ENCODE peak calls at places on chromosomes 2 and 18, in six cellular contexts. H, A, T, D, L and N are unnamed samples.

GRCh38 chr2:110679337-110679707 is 1.5 kb upstream of the BUB1 start:
- DNase-seq in H (no peak), A (no peak), T (no peak), D (no peak), L (no peak), N (no peak)

GRCh38 chr18:22198163-22198562 is 28.8 kb downstream of the GATA6 start:
- DNase-seq in H (no peak), A (no peak), T (no peak), D (no peak), L (no peak), N (no peak)

GRCh38 chr18:30522288-30522929 is 520.1 kb downstream of the DSC3 start:
- DNase-seq in H (no peak), A (no peak), T (peak; percentile 64), D (no peak), L (no peak), N (no peak)

GRCh38 chr2:101704046-101704466 is 6.5 kb downstream of the MAP4K4 start:
- DNase-seq in H (no peak), A (no peak), T (no peak), D (no peak), L (no peak), N (peak; percentile 82)

GRCh38 chr18:37985126-37985525 is 419.5 kb upstream of the CELF4 start:
- DNase-seq in H (no peak), A (no peak), T (peak; percentile 70), D (no peak), L (no peak), N (no peak)

GRCh38 chr2:120323214-120323613 is 22.7 kb upstream of the INHBB start:
- DNase-seq in H (no peak), A (no peak), T (no peak), D (no peak), L (no peak), N (peak; percentile 78)

GRCh38 chr2:28088970-28089369 is 198.4 kb downstream of the BABAM2 start:
- DNase-seq in H (no peak), A (no peak), T (no peak), D (no peak), L (no peak), N (no peak)

GRCh38 chr2:163471947-163472346 is 263.9 kb downstream of the FIGN start:
- DNase-seq in H (no peak), A (peak; percentile 3), T (peak; percentile 29), D (no peak), L (no peak), N (no peak)

GRCh38 chr2:123128951-123129350 is 896.1 kb upstream of the CNTNAP5 start:
- DNase-seq in H (no peak), A (no peak), T (no peak), D (no peak), L (no peak), N (no peak)

GRCh38 chr18:59566507-59566906 is 130.7 kb downstream of the CCBE1 start:
- DNase-seq in H (no peak), A (no peak), T (no peak), D (no peak), L (no peak), N (no peak)

GRCh38 chr2:11182951-11183350 is 27.7 kb downstream of the SLC66A3 start:
- DNase-seq in H (no peak), A (no peak), T (no peak), D (no peak), L (no peak), N (no peak)

GRCh38 chr2:108591163-108591562 is 56.9 kb downstream of the LIMS1 start:
- DNase-seq in H (no peak), A (no peak), T (no peak), D (no peak), L (no peak), N (no peak)

GRCh38 chr2:149205143-149205542 is 125.2 kb upstream of the LYPD6 start:
- DNase-seq in H (no peak), A (peak; percentile 5), T (no peak), D (no peak), L (no peak), N (no peak)

GRCh38 chr2:203826704-203827103 is 40.9 kb upstream of the CTLA4 start:
- DNase-seq in H (no peak), A (no peak), T (no peak), D (no peak), L (no peak), N (no peak)

GRCh38 chr18:41643427-41643826 is 311.6 kb upstream of the PIK3C3 start:
- DNase-seq in H (no peak), A (no peak), T (no peak), D (no peak), L (no peak), N (no peak)

GRCh38 chr2:204321910-204322765 is 223.1 kb upstream of the PARD3B start:
- DNase-seq in H (no peak), A (no peak), T (no peak), D (no peak), L (no peak), N (no peak)

GRCh38 chr2:215320679-215321078 is 8.8 kb downstream of the ATIC start:
- DNase-seq in H (no peak), A (no peak), T (no peak), D (no peak), L (no peak), N (no peak)

GRCh38 chr2:37647941-37648315 is 23.5 kb downstream of the CDC42EP3 start:
- DNase-seq in H (no peak), A (no peak), T (no peak), D (no peak), L (no peak), N (no peak)

GRCh38 chr2:5123597-5124196 is 568.5 kb upstream of the SOX11 start:
- DNase-seq in H (no peak), A (no peak), T (no peak), D (no peak), L (no peak), N (no peak)

GRCh38 chr2:64731746-64732145 is 78.0 kb upstream of the SERTAD2 start:
- DNase-seq in H (no peak), A (no peak), T (no peak), D (no peak), L (no peak), N (no peak)

GRCh38 chr2:125037135-125037653 is 1012.1 kb downstream of the CNTNAP5 start:
- DNase-seq in H (no peak), A (no peak), T (no peak), D (no peak), L (no peak), N (no peak)

GRCh38 chr2:157441072-157441454 is 2.8 kb downstream of the CYTIP start:
- DNase-seq in H (no peak), A (no peak), T (no peak), D (peak; percentile 32), L (no peak), N (no peak)

GRCh38 chr2:48482313-48482712 is 47.6 kb upstream of the STON1 start:
- DNase-seq in H (no peak), A (no peak), T (no peak), D (no peak), L (no peak), N (no peak)

GRCh38 chr2:6728156-6728555 is 137.6 kb downstream of the CMPK2 start:
- DNase-seq in H (no peak), A (no peak), T (no peak), D (no peak), L (no peak), N (no peak)

GRCh38 chr2:12824771-12825363 is 108.1 kb downstream of the TRIB2 start:
- DNase-seq in H (no peak), A (no peak), T (no peak), D (peak; percentile 15), L (no peak), N (peak; percentile 89)

GRCh38 chr2:241547781-241548450 is 10.6 kb upstream of the BOK start:
- DNase-seq in H (peak; percentile 61), A (no peak), T (no peak), D (no peak), L (no peak), N (no peak)

GRCh38 chr2:98394595-98395153 is 48.4 kb downstream of the CNGA3 start:
- DNase-seq in H (no peak), A (no peak), T (peak; percentile 36), D (no peak), L (no peak), N (no peak)
- TF ChIP-seq POLR2AphosphoS5 in H (no peak), A (no peak), T (no peak), D (no peak), L (no peak), N (no peak)

GRCh38 chr2:191014653-191015020 is 666 bp upstream of the STAT1 start:
- DNase-seq in H (no peak), A (no peak), T (no peak), D (no peak), L (no peak), N (no peak)
- TF ChIP-seq POLR2AphosphoS5 in H (no peak), A (no peak), T (no peak), D (no peak), L (no peak), N (no peak)

GRCh38 chr2:147398301-147398700 is 446.5 kb upstream of the ACVR2A start:
- DNase-seq in H (no peak), A (no peak), T (no peak), D (no peak), L (no peak), N (no peak)
- TF ChIP-seq POLR2AphosphoS5 in H (no peak), A (no peak), T (no peak), D (no peak), L (no peak), N (no peak)

GRCh38 chr2:85420743-85421705 is 2.5 kb downstream of the SH2D6 start:
- DNase-seq in H (peak; percentile 97), A (peak; percentile 94), T (peak; percentile 89), D (peak; percentile 93), L (peak; percentile 95), N (peak; percentile 94)
- TF ChIP-seq POLR2AphosphoS5 in H (peak; percentile 85), A (no peak), T (no peak), D (no peak), L (peak; percentile 52), N (peak; percentile 39)

GRCh38 chr2:234931369-234931768 is 20.4 kb upstream of the SH3BP4 start:
- DNase-seq in H (no peak), A (no peak), T (no peak), D (no peak), L (no peak), N (no peak)
- TF ChIP-seq POLR2AphosphoS5 in H (no peak), A (no peak), T (no peak), D (no peak), L (no peak), N (no peak)

DNA sequence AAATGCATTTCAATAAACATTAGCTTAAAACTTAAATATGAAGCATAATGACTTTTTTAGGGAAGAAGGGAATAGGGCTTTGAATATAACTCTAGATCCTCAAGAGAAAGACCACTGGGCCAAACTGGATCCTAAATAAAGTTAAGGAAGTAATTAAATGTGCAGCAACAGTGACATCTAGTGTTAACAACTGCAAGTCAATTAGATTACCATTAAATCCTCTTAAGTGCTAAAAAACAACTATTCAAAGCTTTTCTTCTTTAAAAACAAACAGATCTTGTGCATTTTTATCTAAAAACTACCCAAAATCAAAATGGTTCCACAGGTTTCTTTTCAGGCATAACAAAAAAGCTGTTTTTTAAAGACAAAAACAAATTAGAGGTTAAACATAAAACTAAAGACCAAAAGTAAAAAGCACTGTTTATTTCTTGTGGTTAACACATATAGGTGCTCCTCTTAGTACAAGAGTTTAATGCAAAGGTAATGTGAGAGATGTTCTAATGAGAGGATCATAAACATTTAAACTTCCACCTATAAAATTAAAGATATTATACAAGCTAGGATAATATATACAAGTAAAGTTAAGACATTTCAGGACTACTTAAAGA is 111.4 kb downstream of the THADA start:
- DNase-seq in H (no peak), A (peak; percentile 85), T (peak; percentile 90), D (no peak), L (no peak), N (no peak)
- TF ChIP-seq POLR2AphosphoS5 in H (no peak), A (no peak), T (no peak), D (no peak), L (no peak), N (no peak)